ENCODE peak calls at places on chromosomes 2 and 18, in four cellular contexts. H is progenitor cell of endocrine pancreas, C is glomerular endothelial cell, B is fibroblast of mammary gland. M is an unnamed sample.

GRCh38 chr18:48058486-48058885 is 128.0 kb upstream of the SMAD2 start:
- DNase-seq in B (no peak), C (no peak), H (no peak), M (peak; percentile 34)

GRCh38 chr18:48728204-48728833 is 189.5 kb downstream of the CTIF start:
- DNase-seq in B (peak; percentile 100), C (no peak), H (no peak), M (no peak)

GRCh38 chr2:39845460-39846146 is 66.5 kb upstream of the THUMPD2 start:
- DNase-seq in C (no peak), H (no peak), B (peak; percentile 7), M (no peak)

GRCh38 chr2:229601396-229601795 is 113.0 kb downstream of the DNER start:
- DNase-seq in H (no peak), B (peak; percentile 49), C (no peak), M (no peak)

GRCh38 chr2:136238552-136239346 is 120.8 kb upstream of the CXCR4 start:
- DNase-seq in H (no peak), B (peak; percentile 66), C (peak; percentile 86), M (no peak)

GRCh38 chr2:112626604-112627059 is 19.1 kb upstream of the SLC20A1 start:
- DNase-seq in C (no peak), B (peak; percentile 78), H (peak; percentile 18), M (peak; percentile 73)

GRCh38 chr18:59044855-59045254 is 94.8 kb upstream of the SEC11C start:
- DNase-seq in B (no peak), C (no peak), H (no peak), M (no peak)

GRCh38 chr18:13137041-13137938 is 81.3 kb upstream of the LDLRAD4 start:
- DNase-seq in H (peak; percentile 30), B (no peak), C (no peak), M (peak; percentile 69)

GRCh38 chr2:108620656-108621055 is 86.4 kb downstream of the LIMS1 start:
- DNase-seq in C (no peak), B (no peak), H (no peak), M (no peak)

GRCh38 chr18:42520074-42520473 is 565.0 kb downstream of the PIK3C3 start:
- DNase-seq in C (no peak), B (no peak), H (no peak), M (no peak)

GRCh38 chr2:218671077-218671653 is 637 bp downstream of the RNF25 start:
- DNase-seq in B (peak; percentile 49), C (no peak), H (no peak), M (no peak)

GRCh38 chr2:150234787-150235512 is 252.5 kb downstream of the RND3 start:
- DNase-seq in B (peak; percentile 95), C (no peak), H (no peak), M (peak; percentile 57)

GRCh38 chr18:10300739-10301138 is 153.7 kb upstream of the APCDD1 start:
- DNase-seq in H (no peak), B (no peak), C (no peak), M (no peak)

GRCh38 chr2:206084870-206085741 is 868 bp downstream of the INO80D start:
- DNase-seq in B (no peak), C (no peak), H (peak; percentile 26), M (peak; percentile 59)

GRCh38 chr2:42979870-42980763 is 187.7 kb upstream of the HAAO start:
- DNase-seq in C (no peak), H (no peak), B (no peak), M (peak; percentile 70)